ENCODE peak calls at places on chromosomes 16 and 17, in eight cellular contexts. One of them, this sample, is unnamed.

GRCh38 chr16:23952128-23953041 is 116.6 kb downstream of the PRKCB start:
- DNase-seq in CD8-positive, alpha-beta memory T cell: no peak
- DNase-seq in activated CD4-positive, alpha-beta T cell treated with anti-CD3 and anti-CD28 coated beads, Interleukin-2, amount 50 U/mL, for 1 hour: no peak
- DNase-seq in activated naive CD4-positive, alpha-beta T cell: no peak
- DNase-seq in amygdala: peak
- DNase-seq in stimulated activated CD8-positive, alpha-beta memory T cell treated with anti-CD3 and anti-CD28 coated beads, Interleukin-12 subunit alpha, Interleukin-12 subunit beta, amount 100 ng/mL, for 4 hours: peak
- DNase-seq in nephron progenitor cell: no peak
- DNase-seq in fibroblast of villous mesenchyme: no peak
- DNase-seq in this sample: no peak

GRCh38 chr17:74898376-74898946 is 5.0 kb upstream of the FADS6 start:
- DNase-seq in stimulated activated CD8-positive, alpha-beta memory T cell treated with anti-CD3 and anti-CD28 coated beads, Interleukin-12 subunit alpha, Interleukin-12 subunit beta, amount 100 ng/mL, for 4 hours: no peak
- DNase-seq in activated naive CD4-positive, alpha-beta T cell: no peak
- DNase-seq in amygdala: no peak
- DNase-seq in activated CD4-positive, alpha-beta T cell treated with anti-CD3 and anti-CD28 coated beads, Interleukin-2, amount 50 U/mL, for 1 hour: no peak
- DNase-seq in fibroblast of villous mesenchyme: no peak
- DNase-seq in nephron progenitor cell: no peak
- DNase-seq in CD8-positive, alpha-beta memory T cell: no peak
- DNase-seq in this sample: no peak

GRCh38 chr16:88922114-88922825 is 54.7 kb downstream of the CBFA2T3 start:
- DNase-seq in amygdala: no peak
- DNase-seq in stimulated activated CD8-positive, alpha-beta memory T cell treated with anti-CD3 and anti-CD28 coated beads, Interleukin-12 subunit alpha, Interleukin-12 subunit beta, amount 100 ng/mL, for 4 hours: no peak
- DNase-seq in fibroblast of villous mesenchyme: peak
- DNase-seq in CD8-positive, alpha-beta memory T cell: no peak
- DNase-seq in nephron progenitor cell: no peak
- DNase-seq in activated naive CD4-positive, alpha-beta T cell: no peak
- DNase-seq in activated CD4-positive, alpha-beta T cell treated with anti-CD3 and anti-CD28 coated beads, Interleukin-2, amount 50 U/mL, for 1 hour: no peak
- DNase-seq in this sample: peak

GRCh38 chr17:47072881-47073280 is 93.8 kb upstream of the RPRML start:
- DNase-seq in CD8-positive, alpha-beta memory T cell: no peak
- DNase-seq in activated naive CD4-positive, alpha-beta T cell: no peak
- DNase-seq in activated CD4-positive, alpha-beta T cell treated with anti-CD3 and anti-CD28 coated beads, Interleukin-2, amount 50 U/mL, for 1 hour: no peak
- DNase-seq in fibroblast of villous mesenchyme: peak
- DNase-seq in nephron progenitor cell: no peak
- DNase-seq in amygdala: no peak
- DNase-seq in stimulated activated CD8-positive, alpha-beta memory T cell treated with anti-CD3 and anti-CD28 coated beads, Interleukin-12 subunit alpha, Interleukin-12 subunit beta, amount 100 ng/mL, for 4 hours: no peak
- DNase-seq in this sample: no peak

GRCh38 chr17:81381632-81382577 is 13.4 kb upstream of the BAHCC1 start:
- DNase-seq in fibroblast of villous mesenchyme: no peak
- DNase-seq in stimulated activated CD8-positive, alpha-beta memory T cell treated with anti-CD3 and anti-CD28 coated beads, Interleukin-12 subunit alpha, Interleukin-12 subunit beta, amount 100 ng/mL, for 4 hours: no peak
- DNase-seq in nephron progenitor cell: no peak
- DNase-seq in activated CD4-positive, alpha-beta T cell treated with anti-CD3 and anti-CD28 coated beads, Interleukin-2, amount 50 U/mL, for 1 hour: no peak
- DNase-seq in amygdala: no peak
- DNase-seq in CD8-positive, alpha-beta memory T cell: no peak
- DNase-seq in activated naive CD4-positive, alpha-beta T cell: no peak
- DNase-seq in this sample: no peak

GRCh38 chr16:76668207-76668725 is 391.1 kb downstream of the CNTNAP4 start:
- DNase-seq in stimulated activated CD8-positive, alpha-beta memory T cell treated with anti-CD3 and anti-CD28 coated beads, Interleukin-12 subunit alpha, Interleukin-12 subunit beta, amount 100 ng/mL, for 4 hours: no peak
- DNase-seq in fibroblast of villous mesenchyme: no peak
- DNase-seq in activated naive CD4-positive, alpha-beta T cell: no peak
- DNase-seq in CD8-positive, alpha-beta memory T cell: no peak
- DNase-seq in nephron progenitor cell: peak
- DNase-seq in amygdala: no peak
- DNase-seq in activated CD4-positive, alpha-beta T cell treated with anti-CD3 and anti-CD28 coated beads, Interleukin-2, amount 50 U/mL, for 1 hour: no peak
- DNase-seq in this sample: no peak

GRCh38 chr17:4786111-4786491 is at the start of gene VMO1:
- DNase-seq in stimulated activated CD8-positive, alpha-beta memory T cell treated with anti-CD3 and anti-CD28 coated beads, Interleukin-12 subunit alpha, Interleukin-12 subunit beta, amount 100 ng/mL, for 4 hours: no peak
- DNase-seq in CD8-positive, alpha-beta memory T cell: no peak
- DNase-seq in activated CD4-positive, alpha-beta T cell treated with anti-CD3 and anti-CD28 coated beads, Interleukin-2, amount 50 U/mL, for 1 hour: no peak
- DNase-seq in fibroblast of villous mesenchyme: peak
- DNase-seq in amygdala: no peak
- DNase-seq in nephron progenitor cell: no peak
- DNase-seq in activated naive CD4-positive, alpha-beta T cell: no peak
- DNase-seq in this sample: no peak

GRCh38 chr16:25143898-25144297 is 32.4 kb downstream of the LCMT1 start:
- DNase-seq in amygdala: no peak
- DNase-seq in fibroblast of villous mesenchyme: no peak
- DNase-seq in CD8-positive, alpha-beta memory T cell: no peak
- DNase-seq in nephron progenitor cell: no peak
- DNase-seq in activated naive CD4-positive, alpha-beta T cell: no peak
- DNase-seq in stimulated activated CD8-positive, alpha-beta memory T cell treated with anti-CD3 and anti-CD28 coated beads, Interleukin-12 subunit alpha, Interleukin-12 subunit beta, amount 100 ng/mL, for 4 hours: no peak
- DNase-seq in activated CD4-positive, alpha-beta T cell treated with anti-CD3 and anti-CD28 coated beads, Interleukin-2, amount 50 U/mL, for 1 hour: no peak
- DNase-seq in this sample: no peak

GRCh38 chr17:9928601-9929341 is 23.7 kb upstream of the RCVRN start:
- DNase-seq in fibroblast of villous mesenchyme: peak
- DNase-seq in CD8-positive, alpha-beta memory T cell: no peak
- DNase-seq in stimulated activated CD8-positive, alpha-beta memory T cell treated with anti-CD3 and anti-CD28 coated beads, Interleukin-12 subunit alpha, Interleukin-12 subunit beta, amount 100 ng/mL, for 4 hours: no peak
- DNase-seq in amygdala: no peak
- DNase-seq in activated CD4-positive, alpha-beta T cell treated with anti-CD3 and anti-CD28 coated beads, Interleukin-2, amount 50 U/mL, for 1 hour: no peak
- DNase-seq in nephron progenitor cell: peak
- DNase-seq in activated naive CD4-positive, alpha-beta T cell: no peak
- DNase-seq in this sample: peak

GRCh38 chr16:85800321-85800669 is 800 bp downstream of the COX4I1 start:
- DNase-seq in amygdala: no peak
- DNase-seq in stimulated activated CD8-positive, alpha-beta memory T cell treated with anti-CD3 and anti-CD28 coated beads, Interleukin-12 subunit alpha, Interleukin-12 subunit beta, amount 100 ng/mL, for 4 hours: no peak
- DNase-seq in CD8-positive, alpha-beta memory T cell: no peak
- DNase-seq in activated naive CD4-positive, alpha-beta T cell: no peak
- DNase-seq in activated CD4-positive, alpha-beta T cell treated with anti-CD3 and anti-CD28 coated beads, Interleukin-2, amount 50 U/mL, for 1 hour: peak
- DNase-seq in fibroblast of villous mesenchyme: no peak
- DNase-seq in nephron progenitor cell: peak
- DNase-seq in this sample: no peak

GRCh38 chr17:35257080-35257701 is 14.3 kb downstream of the SLFN5 start:
- DNase-seq in nephron progenitor cell: no peak
- DNase-seq in CD8-positive, alpha-beta memory T cell: no peak
- DNase-seq in activated CD4-positive, alpha-beta T cell treated with anti-CD3 and anti-CD28 coated beads, Interleukin-2, amount 50 U/mL, for 1 hour: no peak
- DNase-seq in amygdala: no peak
- DNase-seq in fibroblast of villous mesenchyme: peak
- DNase-seq in activated naive CD4-positive, alpha-beta T cell: no peak
- DNase-seq in stimulated activated CD8-positive, alpha-beta memory T cell treated with anti-CD3 and anti-CD28 coated beads, Interleukin-12 subunit alpha, Interleukin-12 subunit beta, amount 100 ng/mL, for 4 hours: no peak
- DNase-seq in this sample: no peak

GRCh38 chr16:17404903-17405691 is 65.7 kb downstream of the XYLT1 start:
- DNase-seq in activated naive CD4-positive, alpha-beta T cell: no peak
- DNase-seq in amygdala: peak
- DNase-seq in fibroblast of villous mesenchyme: peak
- DNase-seq in CD8-positive, alpha-beta memory T cell: no peak
- DNase-seq in activated CD4-positive, alpha-beta T cell treated with anti-CD3 and anti-CD28 coated beads, Interleukin-2, amount 50 U/mL, for 1 hour: no peak
- DNase-seq in nephron progenitor cell: no peak
- DNase-seq in stimulated activated CD8-positive, alpha-beta memory T cell treated with anti-CD3 and anti-CD28 coated beads, Interleukin-12 subunit alpha, Interleukin-12 subunit beta, amount 100 ng/mL, for 4 hours: no peak
- DNase-seq in this sample: no peak

GRCh38 chr16:979859-980594 is 1.5 kb upstream of the SOX8 start:
- DNase-seq in stimulated activated CD8-positive, alpha-beta memory T cell treated with anti-CD3 and anti-CD28 coated beads, Interleukin-12 subunit alpha, Interleukin-12 subunit beta, amount 100 ng/mL, for 4 hours: no peak
- DNase-seq in activated CD4-positive, alpha-beta T cell treated with anti-CD3 and anti-CD28 coated beads, Interleukin-2, amount 50 U/mL, for 1 hour: no peak
- DNase-seq in amygdala: no peak
- DNase-seq in nephron progenitor cell: peak
- DNase-seq in fibroblast of villous mesenchyme: no peak
- DNase-seq in activated naive CD4-positive, alpha-beta T cell: no peak
- DNase-seq in CD8-positive, alpha-beta memory T cell: no peak
- DNase-seq in this sample: no peak

GRCh38 chr17:17985555-17985954 is 12.9 kb downstream of the DRC3 start:
- DNase-seq in activated naive CD4-positive, alpha-beta T cell: no peak
- DNase-seq in nephron progenitor cell: no peak
- DNase-seq in amygdala: no peak
- DNase-seq in CD8-positive, alpha-beta memory T cell: no peak
- DNase-seq in activated CD4-positive, alpha-beta T cell treated with anti-CD3 and anti-CD28 coated beads, Interleukin-2, amount 50 U/mL, for 1 hour: no peak
- DNase-seq in fibroblast of villous mesenchyme: no peak
- DNase-seq in stimulated activated CD8-positive, alpha-beta memory T cell treated with anti-CD3 and anti-CD28 coated beads, Interleukin-12 subunit alpha, Interleukin-12 subunit beta, amount 100 ng/mL, for 4 hours: no peak
- DNase-seq in this sample: no peak

GRCh38 chr17:77049440-77049839 is 91.3 kb upstream of the SEC14L1 start:
- DNase-seq in amygdala: no peak
- DNase-seq in activated CD4-positive, alpha-beta T cell treated with anti-CD3 and anti-CD28 coated beads, Interleukin-2, amount 50 U/mL, for 1 hour: no peak
- DNase-seq in stimulated activated CD8-positive, alpha-beta memory T cell treated with anti-CD3 and anti-CD28 coated beads, Interleukin-12 subunit alpha, Interleukin-12 subunit beta, amount 100 ng/mL, for 4 hours: no peak
- DNase-seq in activated naive CD4-positive, alpha-beta T cell: no peak
- DNase-seq in fibroblast of villous mesenchyme: no peak
- DNase-seq in nephron progenitor cell: no peak
- DNase-seq in CD8-positive, alpha-beta memory T cell: no peak
- DNase-seq in this sample: no peak

GRCh38 chr17:628507-628941 is 86.1 kb downstream of the VPS53 start:
- DNase-seq in activated naive CD4-positive, alpha-beta T cell: no peak
- DNase-seq in stimulated activated CD8-positive, alpha-beta memory T cell treated with anti-CD3 and anti-CD28 coated beads, Interleukin-12 subunit alpha, Interleukin-12 subunit beta, amount 100 ng/mL, for 4 hours: no peak
- DNase-seq in CD8-positive, alpha-beta memory T cell: no peak
- DNase-seq in fibroblast of villous mesenchyme: peak
- DNase-seq in activated CD4-positive, alpha-beta T cell treated with anti-CD3 and anti-CD28 coated beads, Interleukin-2, amount 50 U/mL, for 1 hour: no peak
- DNase-seq in nephron progenitor cell: no peak
- DNase-seq in amygdala: no peak
- DNase-seq in this sample: no peak

GRCh38 chr17:50051082-50051576 is 4.8 kb upstream of the ITGA3 start:
- DNase-seq in activated naive CD4-positive, alpha-beta T cell: no peak
- DNase-seq in amygdala: no peak
- DNase-seq in activated CD4-positive, alpha-beta T cell treated with anti-CD3 and anti-CD28 coated beads, Interleukin-2, amount 50 U/mL, for 1 hour: peak
- DNase-seq in nephron progenitor cell: no peak
- DNase-seq in fibroblast of villous mesenchyme: peak
- DNase-seq in CD8-positive, alpha-beta memory T cell: no peak
- DNase-seq in stimulated activated CD8-positive, alpha-beta memory T cell treated with anti-CD3 and anti-CD28 coated beads, Interleukin-12 subunit alpha, Interleukin-12 subunit beta, amount 100 ng/mL, for 4 hours: peak
- DNase-seq in this sample: no peak

GRCh38 chr17:19769946-19770652 is 22.0 kb upstream of the ALDH3A1 start:
- DNase-seq in activated CD4-positive, alpha-beta T cell treated with anti-CD3 and anti-CD28 coated beads, Interleukin-2, amount 50 U/mL, for 1 hour: no peak
- DNase-seq in fibroblast of villous mesenchyme: peak
- DNase-seq in stimulated activated CD8-positive, alpha-beta memory T cell treated with anti-CD3 and anti-CD28 coated beads, Interleukin-12 subunit alpha, Interleukin-12 subunit beta, amount 100 ng/mL, for 4 hours: no peak
- DNase-seq in activated naive CD4-positive, alpha-beta T cell: no peak
- DNase-seq in amygdala: no peak
- DNase-seq in nephron progenitor cell: no peak
- DNase-seq in CD8-positive, alpha-beta memory T cell: no peak
- DNase-seq in this sample: peak

GRCh38 chr17:54494731-54495715 is 405.6 kb upstream of the TOM1L1 start:
- DNase-seq in CD8-positive, alpha-beta memory T cell: no peak
- DNase-seq in activated naive CD4-positive, alpha-beta T cell: no peak
- DNase-seq in stimulated activated CD8-positive, alpha-beta memory T cell treated with anti-CD3 and anti-CD28 coated beads, Interleukin-12 subunit alpha, Interleukin-12 subunit beta, amount 100 ng/mL, for 4 hours: no peak
- DNase-seq in amygdala: no peak
- DNase-seq in nephron progenitor cell: no peak
- DNase-seq in fibroblast of villous mesenchyme: no peak
- DNase-seq in activated CD4-positive, alpha-beta T cell treated with anti-CD3 and anti-CD28 coated beads, Interleukin-2, amount 50 U/mL, for 1 hour: no peak
- DNase-seq in this sample: no peak

GRCh38 chr17:67528751-67529436 is 151.8 kb downstream of the PITPNC1 start:
- DNase-seq in activated naive CD4-positive, alpha-beta T cell: no peak
- DNase-seq in nephron progenitor cell: peak
- DNase-seq in CD8-positive, alpha-beta memory T cell: no peak
- DNase-seq in activated CD4-positive, alpha-beta T cell treated with anti-CD3 and anti-CD28 coated beads, Interleukin-2, amount 50 U/mL, for 1 hour: no peak
- DNase-seq in amygdala: peak
- DNase-seq in fibroblast of villous mesenchyme: peak
- DNase-seq in stimulated activated CD8-positive, alpha-beta memory T cell treated with anti-CD3 and anti-CD28 coated beads, Interleukin-12 subunit alpha, Interleukin-12 subunit beta, amount 100 ng/mL, for 4 hours: no peak
- DNase-seq in this sample: peak

GRCh38 chr17:31470592-31470991 is 79.1 kb downstream of the RAB11FIP4 start:
- DNase-seq in activated CD4-positive, alpha-beta T cell treated with anti-CD3 and anti-CD28 coated beads, Interleukin-2, amount 50 U/mL, for 1 hour: no peak
- DNase-seq in stimulated activated CD8-positive, alpha-beta memory T cell treated with anti-CD3 and anti-CD28 coated beads, Interleukin-12 subunit alpha, Interleukin-12 subunit beta, amount 100 ng/mL, for 4 hours: no peak
- DNase-seq in activated naive CD4-positive, alpha-beta T cell: no peak
- DNase-seq in nephron progenitor cell: no peak
- DNase-seq in CD8-positive, alpha-beta memory T cell: no peak
- DNase-seq in amygdala: no peak
- DNase-seq in fibroblast of villous mesenchyme: no peak
- DNase-seq in this sample: no peak

GRCh38 chr17:32882029-32882428 is 5.1 kb upstream of the MYO1D start:
- DNase-seq in nephron progenitor cell: no peak
- DNase-seq in activated naive CD4-positive, alpha-beta T cell: no peak
- DNase-seq in CD8-positive, alpha-beta memory T cell: no peak
- DNase-seq in stimulated activated CD8-positive, alpha-beta memory T cell treated with anti-CD3 and anti-CD28 coated beads, Interleukin-12 subunit alpha, Interleukin-12 subunit beta, amount 100 ng/mL, for 4 hours: no peak
- DNase-seq in activated CD4-positive, alpha-beta T cell treated with anti-CD3 and anti-CD28 coated beads, Interleukin-2, amount 50 U/mL, for 1 hour: no peak
- DNase-seq in amygdala: no peak
- DNase-seq in fibroblast of villous mesenchyme: no peak
- DNase-seq in this sample: no peak

GRCh38 chr17:59115474-59115873 is 8.8 kb upstream of the TRIM37 start:
- DNase-seq in nephron progenitor cell: no peak
- DNase-seq in stimulated activated CD8-positive, alpha-beta memory T cell treated with anti-CD3 and anti-CD28 coated beads, Interleukin-12 subunit alpha, Interleukin-12 subunit beta, amount 100 ng/mL, for 4 hours: no peak
- DNase-seq in fibroblast of villous mesenchyme: no peak
- DNase-seq in CD8-positive, alpha-beta memory T cell: no peak
- DNase-seq in activated naive CD4-positive, alpha-beta T cell: no peak
- DNase-seq in activated CD4-positive, alpha-beta T cell treated with anti-CD3 and anti-CD28 coated beads, Interleukin-2, amount 50 U/mL, for 1 hour: no peak
- DNase-seq in amygdala: no peak
- DNase-seq in this sample: no peak

GRCh38 chr16:87383522-87384161 is at the start of gene FBXO31:
- DNase-seq in CD8-positive, alpha-beta memory T cell: peak
- DNase-seq in fibroblast of villous mesenchyme: peak
- DNase-seq in amygdala: peak
- DNase-seq in nephron progenitor cell: peak
- DNase-seq in activated naive CD4-positive, alpha-beta T cell: peak
- DNase-seq in activated CD4-positive, alpha-beta T cell treated with anti-CD3 and anti-CD28 coated beads, Interleukin-2, amount 50 U/mL, for 1 hour: peak
- DNase-seq in stimulated activated CD8-positive, alpha-beta memory T cell treated with anti-CD3 and anti-CD28 coated beads, Interleukin-12 subunit alpha, Interleukin-12 subunit beta, amount 100 ng/mL, for 4 hours: peak
- DNase-seq in this sample: peak

GRCh38 chr17:58388302-58389190 is 28.8 kb downstream of the RNF43 start:
- DNase-seq in stimulated activated CD8-positive, alpha-beta memory T cell treated with anti-CD3 and anti-CD28 coated beads, Interleukin-12 subunit alpha, Interleukin-12 subunit beta, amount 100 ng/mL, for 4 hours: no peak
- DNase-seq in activated CD4-positive, alpha-beta T cell treated with anti-CD3 and anti-CD28 coated beads, Interleukin-2, amount 50 U/mL, for 1 hour: no peak
- DNase-seq in amygdala: no peak
- DNase-seq in nephron progenitor cell: no peak
- DNase-seq in fibroblast of villous mesenchyme: no peak
- DNase-seq in activated naive CD4-positive, alpha-beta T cell: no peak
- DNase-seq in CD8-positive, alpha-beta memory T cell: no peak
- DNase-seq in this sample: no peak

GRCh38 chr17:82442643-82443464 is 7.7 kb downstream of the CYBC1 start:
- DNase-seq in activated CD4-positive, alpha-beta T cell treated with anti-CD3 and anti-CD28 coated beads, Interleukin-2, amount 50 U/mL, for 1 hour: no peak
- DNase-seq in fibroblast of villous mesenchyme: no peak
- DNase-seq in nephron progenitor cell: no peak
- DNase-seq in amygdala: no peak
- DNase-seq in activated naive CD4-positive, alpha-beta T cell: no peak
- DNase-seq in CD8-positive, alpha-beta memory T cell: no peak
- DNase-seq in stimulated activated CD8-positive, alpha-beta memory T cell treated with anti-CD3 and anti-CD28 coated beads, Interleukin-12 subunit alpha, Interleukin-12 subunit beta, amount 100 ng/mL, for 4 hours: no peak
- DNase-seq in this sample: no peak

GRCh38 chr16:80725566-80726162 is 78.7 kb downstream of the CDYL2 start:
- DNase-seq in amygdala: no peak
- DNase-seq in nephron progenitor cell: no peak
- DNase-seq in activated CD4-positive, alpha-beta T cell treated with anti-CD3 and anti-CD28 coated beads, Interleukin-2, amount 50 U/mL, for 1 hour: no peak
- DNase-seq in stimulated activated CD8-positive, alpha-beta memory T cell treated with anti-CD3 and anti-CD28 coated beads, Interleukin-12 subunit alpha, Interleukin-12 subunit beta, amount 100 ng/mL, for 4 hours: no peak
- DNase-seq in CD8-positive, alpha-beta memory T cell: no peak
- DNase-seq in activated naive CD4-positive, alpha-beta T cell: no peak
- DNase-seq in fibroblast of villous mesenchyme: no peak
- DNase-seq in this sample: no peak

GRCh38 chr16:47413041-47413440 is 47.8 kb downstream of the ITFG1 start:
- DNase-seq in nephron progenitor cell: no peak
- DNase-seq in CD8-positive, alpha-beta memory T cell: no peak
- DNase-seq in activated naive CD4-positive, alpha-beta T cell: no peak
- DNase-seq in amygdala: no peak
- DNase-seq in activated CD4-positive, alpha-beta T cell treated with anti-CD3 and anti-CD28 coated beads, Interleukin-2, amount 50 U/mL, for 1 hour: no peak
- DNase-seq in fibroblast of villous mesenchyme: no peak
- DNase-seq in stimulated activated CD8-positive, alpha-beta memory T cell treated with anti-CD3 and anti-CD28 coated beads, Interleukin-12 subunit alpha, Interleukin-12 subunit beta, amount 100 ng/mL, for 4 hours: no peak
- DNase-seq in this sample: no peak

GRCh38 chr17:68777856-68778694 is 176.9 kb upstream of the FAM20A start:
- DNase-seq in amygdala: no peak
- DNase-seq in CD8-positive, alpha-beta memory T cell: no peak
- DNase-seq in fibroblast of villous mesenchyme: no peak
- DNase-seq in activated CD4-positive, alpha-beta T cell treated with anti-CD3 and anti-CD28 coated beads, Interleukin-2, amount 50 U/mL, for 1 hour: no peak
- DNase-seq in stimulated activated CD8-positive, alpha-beta memory T cell treated with anti-CD3 and anti-CD28 coated beads, Interleukin-12 subunit alpha, Interleukin-12 subunit beta, amount 100 ng/mL, for 4 hours: no peak
- DNase-seq in activated naive CD4-positive, alpha-beta T cell: no peak
- DNase-seq in nephron progenitor cell: no peak
- DNase-seq in this sample: no peak

GRCh38 chr16:2008009-2008526 is 1.6 kb downstream of the ZNF598 start:
- DNase-seq in amygdala: no peak
- DNase-seq in activated CD4-positive, alpha-beta T cell treated with anti-CD3 and anti-CD28 coated beads, Interleukin-2, amount 50 U/mL, for 1 hour: no peak
- DNase-seq in nephron progenitor cell: no peak
- DNase-seq in CD8-positive, alpha-beta memory T cell: no peak
- DNase-seq in fibroblast of villous mesenchyme: peak
- DNase-seq in activated naive CD4-positive, alpha-beta T cell: no peak
- DNase-seq in stimulated activated CD8-positive, alpha-beta memory T cell treated with anti-CD3 and anti-CD28 coated beads, Interleukin-12 subunit alpha, Interleukin-12 subunit beta, amount 100 ng/mL, for 4 hours: no peak
- DNase-seq in this sample: no peak